ENCODE peak calls at places on chromosome 12, in six cellular contexts. D is pancreas, P is BJ, C is left ventricle myocardium superior, X is nephron progenitor cell, W is tibial artery. I is an unnamed sample.

GRCh38 chr12:53474819-53475218 is 22.9 kb downstream of the PCBP2 start:
- DNase-seq in D (no peak), P (no peak), C (no peak), X (no peak), W (no peak), I (no peak)

GRCh38 chr12:130764475-130765185 is 48.5 kb upstream of the RIMBP2 start:
- DNase-seq in D (no peak), P (no peak), C (no peak), X (no peak), W (no peak), I (peak; percentile 29)

GRCh38 chr12:47781479-47782371 is 8.7 kb downstream of the SLC48A1 start:
- DNase-seq in D (no peak), P (no peak), C (no peak), X (no peak), W (peak; percentile 68), I (no peak)

GRCh38 chr12:1823237-1823636 is 2.9 kb downstream of the LRTM2 start:
- DNase-seq in D (no peak), P (no peak), C (no peak), X (no peak), W (no peak), I (no peak)

GRCh38 chr12:132638541-132639408 is 20.2 kb downstream of the P2RX2 start:
- DNase-seq in D (peak; percentile 34), P (peak; percentile 17), C (no peak), X (peak; percentile 48), W (no peak), I (peak; percentile 53)

GRCh38 chr12:50505945-50506344 is 1.2 kb downstream of the DIP2B start:
- DNase-seq in D (no peak), P (no peak), C (no peak), X (no peak), W (no peak), I (no peak)

GRCh38 chr12:46292754-46293402 is 24.0 kb upstream of the SLC38A1 start:
- DNase-seq in D (no peak), P (no peak), C (no peak), X (no peak), W (no peak), I (no peak)

GRCh38 chr12:6752181-6752930 is 585 bp downstream of the MLF2 start:
- DNase-seq in D (no peak), P (no peak), C (no peak), X (peak; percentile 67), W (peak; percentile 75), I (peak; percentile 72)

GRCh38 chr12:93572712-93573551 is 457 bp downstream of the SOCS2 start:
- DNase-seq in D (no peak), P (no peak), C (peak; percentile 68), X (peak; percentile 73), W (peak; percentile 72), I (no peak)

GRCh38 chr12:14239350-14239934 is 126.0 kb upstream of the ATF7IP start:
- DNase-seq in D (peak; percentile 33), P (no peak), C (no peak), X (peak; percentile 60), W (no peak), I (no peak)

GRCh38 chr12:26156201-26156871 is 31.5 kb upstream of the BHLHE41 start:
- DNase-seq in D (no peak), P (no peak), C (no peak), X (no peak), W (no peak), I (peak; percentile 28)

GRCh38 chr12:60148831-60149230 is 553.0 kb downstream of the SLC16A7 start:
- DNase-seq in D (no peak), P (peak; percentile 53), C (no peak), X (no peak), W (no peak), I (peak; percentile 59)

GRCh38 chr12:113926792-113927191 is 39.3 kb downstream of the RBM19 start:
- DNase-seq in D (no peak), P (no peak), C (no peak), X (no peak), W (no peak), I (no peak)

GRCh38 chr12:109130755-109131521 is 14.6 kb downstream of the ACACB start:
- DNase-seq in D (peak; percentile 74), P (no peak), C (peak; percentile 88), X (peak; percentile 62), W (peak; percentile 75), I (no peak)

GRCh38 chr12:4225571-4225970 is 48.0 kb upstream of the CCND2 start:
- DNase-seq in D (no peak), P (no peak), C (no peak), X (no peak), W (no peak), I (no peak)

GRCh38 chr12:92538970-92539749 is 163.6 kb upstream of the PLEKHG7 start:
- DNase-seq in D (peak; percentile 64), P (no peak), C (no peak), X (no peak), W (no peak), I (peak; percentile 87)

I was measured in dermis microvascular lymphatic vessel endothelial cell.